ENCODE peak calls at places on chromosome 11, in eight cellular contexts. U is activated CD8-positive, alpha-beta memory T cell treated with anti-CD3 and anti-CD28 coated beads for 1 hour; F is activated CD4-positive, alpha-beta T cell treated with anti-CD3 and anti-CD28 coated beads for 36 hours; L is left kidney; S is stromal cell of bone marrow; A is NCI-H1436; D is B cell; M is epithelial cell of esophagus. N is an unnamed sample.

GRCh38 chr11:85599083-85599482 is 28.1 kb downstream of the DLG2 start:
- DNase-seq in U (no peak), F (no peak), L (peak; percentile 5), S (no peak), A (no peak), D (no peak), M (no peak), N (no peak)

GRCh38 chr11:124717786-124718634 is 21.7 kb upstream of the NRGN start:
- DNase-seq in U (no peak), F (peak; percentile 38), L (peak; percentile 75), S (no peak), A (no peak), D (peak; percentile 20), M (peak; percentile 41), N (peak; percentile 75)

GRCh38 chr11:6319879-6320410 is 356 bp downstream of the CAVIN3 start:
- DNase-seq in U (no peak), F (peak; percentile 64), L (peak; percentile 83), S (peak; percentile 93), A (no peak), D (no peak), M (peak; percentile 88), N (peak; percentile 91)

GRCh38 chr11:126687477-126687876 is 313.1 kb downstream of the KIRREL3 start:
- DNase-seq in U (no peak), F (no peak), L (no peak), S (no peak), A (no peak), D (no peak), M (no peak), N (no peak)

GRCh38 chr11:14179126-14179820 is 179.7 kb downstream of the RRAS2 start:
- DNase-seq in U (no peak), F (no peak), L (no peak), S (peak; percentile 19), A (peak; percentile 76), D (no peak), M (no peak), N (no peak)

GRCh38 chr11:9170450-9170849 is 79.1 kb upstream of the SCUBE2 start:
- DNase-seq in U (no peak), F (no peak), L (no peak), S (peak; percentile 75), A (no peak), D (no peak), M (peak; percentile 44), N (no peak)

GRCh38 chr11:8096575-8096974 is 15.6 kb downstream of the TUB start:
- DNase-seq in U (no peak), F (no peak), L (no peak), S (no peak), A (no peak), D (no peak), M (no peak), N (no peak)

GRCh38 chr11:124442442-124442841 is 3.1 kb downstream of the OR8B8 start:
- DNase-seq in U (no peak), F (no peak), L (no peak), S (no peak), A (no peak), D (no peak), M (no peak), N (no peak)

GRCh38 chr11:69501891-69502860 is 20.7 kb downstream of the LINC01488 start:
- DNase-seq in U (no peak), F (no peak), L (no peak), S (no peak), A (no peak), D (no peak), M (no peak), N (no peak)

GRCh38 chr11:34423300-34423699 is 15.4 kb upstream of the CAT start:
- DNase-seq in U (no peak), F (no peak), L (no peak), S (no peak), A (no peak), D (no peak), M (no peak), N (peak; percentile 50)

N was measured in ELF-1.